ENCODE peak calls at places on chromosomes 7 and 10, in ten cellular contexts. Z is activated T-helper 2 cell treated with anti-CD3 and anti-CD28 coated beads, Interferon-gamma antibody, Interleukin-2, Interleukin-4, amounts not matched to agents 10 μg/mL and 5 μg/mL and 100 μg/mL, durations not matched to agents 14 hours and 24 hours and 36 hours; I is A172; O is activated T-cell treated with anti-CD3 and anti-CD28 coated beads, Interleukin-2, amount 50 U/mL, for 48 hours; N is activated CD4-positive, alpha-beta T cell treated with anti-CD3 and anti-CD28 coated beads, Interleukin-2, amount 50 U/mL, for 1 hour; K is stimulated activated CD4-positive, alpha-beta T cell treated with anti-CD3 and anti-CD28 coated beads, Interleukin-15, amount 100 ng/mL, for 1 hour; J is DMS153; C is IMR-90; S is effector memory CD8-positive, alpha-beta T cell; V is T follicular helper cell. U is an unnamed sample.

GRCh38 chr7:158108646-158109293 is 478.9 kb downstream of the PTPRN2 start:
- DNase-seq in V (no peak), N (no peak), C (no peak), Z (no peak), I (no peak), K (no peak), S (no peak), J (no peak), O (no peak), U (no peak)

GRCh38 chr7:142915315-142915714 is 18.2 kb downstream of the TRPV5 start:
- DNase-seq in Z (no peak), I (no peak), K (no peak), N (no peak), V (no peak), S (no peak), J (no peak), C (no peak), O (no peak), U (no peak)

GRCh38 chr7:30412810-30413504 is 65.6 kb downstream of the NOD1 start:
- DNase-seq in O (no peak), K (no peak), I (peak; percentile 93), N (no peak), C (peak; percentile 83), J (peak; percentile 55), S (peak; percentile 9), Z (no peak), V (no peak), U (peak; percentile 20)

GRCh38 chr7:157969995-157970394 is 617.6 kb downstream of the PTPRN2 start:
- DNase-seq in V (no peak), S (no peak), C (no peak), J (no peak), K (no peak), I (no peak), N (no peak), O (no peak), Z (no peak), U (no peak)

GRCh38 chr10:13707156-13707881 is 120.6 kb downstream of the PRPF18 start:
- DNase-seq in N (no peak), C (peak; percentile 95), I (peak; percentile 93), O (peak; percentile 27), J (peak; percentile 8), V (no peak), S (no peak), Z (no peak), K (no peak), U (no peak)

GRCh38 chr10:111207525-111207924 is 130.7 kb downstream of the ADRA2A start:
- DNase-seq in V (no peak), K (no peak), C (no peak), Z (no peak), O (peak; percentile 27), S (no peak), I (no peak), N (no peak), J (no peak), U (no peak)

GRCh38 chr7:139603282-139603681 is 79.8 kb downstream of the CLEC2L start:
- DNase-seq in K (no peak), J (no peak), V (no peak), Z (no peak), O (no peak), C (no peak), S (no peak), N (no peak), I (no peak), U (no peak)

GRCh38 chr7:119413314-119413805 is 859.6 kb upstream of the KCND2 start:
- DNase-seq in O (no peak), C (no peak), S (no peak), V (no peak), J (no peak), K (no peak), N (no peak), I (no peak), Z (no peak), U (no peak)

GRCh38 chr7:584122-584465 is 64.4 kb upstream of the PDGFA start:
- DNase-seq in I (peak; percentile 63), C (no peak), K (peak; percentile 78), V (peak; percentile 86), Z (peak; percentile 88), O (peak; percentile 90), S (peak; percentile 85), J (no peak), N (peak; percentile 92), U (no peak)

GRCh38 chr7:122919643-122920181 is 33.5 kb upstream of the CADPS2 start:
- DNase-seq in C (no peak), N (no peak), K (no peak), V (no peak), Z (no peak), J (no peak), O (no peak), S (no peak), I (no peak), U (no peak)

GRCh38 chr10:58844680-58845079 is 331.8 kb upstream of the PHYHIPL start:
- DNase-seq in N (no peak), Z (no peak), S (no peak), V (no peak), J (no peak), O (no peak), C (no peak), K (no peak), I (no peak), U (no peak)

GRCh38 chr10:120735773-120736371 is 115.3 kb upstream of the WDR11 start:
- DNase-seq in C (peak; percentile 12), J (no peak), I (peak; percentile 16), N (no peak), K (no peak), Z (no peak), V (no peak), S (no peak), O (no peak), U (no peak)

GRCh38 chr7:7861211-7861633 is 107.4 kb upstream of the GLCCI1 start:
- DNase-seq in O (no peak), V (no peak), J (peak; percentile 97), N (no peak), Z (no peak), K (no peak), I (peak; percentile 87), C (peak; percentile 87), S (no peak), U (no peak)

GRCh38 chr7:152459724-152460251 is 24.0 kb upstream of the KMT2C start:
- DNase-seq in C (peak; percentile 40), Z (no peak), S (no peak), K (no peak), N (no peak), O (no peak), I (no peak), J (no peak), V (no peak), U (no peak)

GRCh38 chr10:77666821-77667220 is 29.2 kb upstream of the KCNMA1 start:
- DNase-seq in V (no peak), Z (no peak), J (no peak), I (peak; percentile 49), S (no peak), C (no peak), O (no peak), K (no peak), N (no peak), U (no peak)

GRCh38 chr10:4686644-4686996 is 139.4 kb upstream of the AKR1E2 start:
- DNase-seq in N (no peak), V (no peak), S (no peak), K (no peak), I (peak; percentile 93), Z (no peak), J (no peak), O (no peak), C (peak; percentile 91), U (no peak)

GRCh38 chr10:97701438-97702064 is 12.0 kb upstream of the MARVELD1 start:
- DNase-seq in I (peak; percentile 73), J (peak; percentile 37), V (peak; percentile 20), N (peak; percentile 25), O (peak; percentile 43), C (peak; percentile 77), S (peak; percentile 49), K (no peak), Z (peak; percentile 34), U (peak; percentile 58)

GRCh38 chr7:19024261-19024660 is 93.2 kb downstream of the TWIST1 start:
- DNase-seq in V (no peak), I (peak; percentile 47), O (no peak), N (no peak), C (peak; percentile 85), J (no peak), K (no peak), Z (no peak), S (no peak), U (no peak)

GRCh38 chr10:1398626-1399410 is 338.5 kb downstream of the ADARB2 start:
- DNase-seq in K (no peak), S (no peak), I (no peak), Z (no peak), V (no peak), C (no peak), O (no peak), J (no peak), N (no peak), U (no peak)

GRCh38 chr7:149670288-149670687 is 103.1 kb downstream of the ZNF467 start:
- DNase-seq in Z (no peak), O (no peak), J (peak; percentile 34), K (no peak), V (no peak), C (peak; percentile 10), I (peak; percentile 18), S (no peak), N (no peak), U (peak; percentile 76)

GRCh38 chr7:69599879-69600764 is 1.8 kb downstream of the AUTS2 start:
- DNase-seq in K (no peak), I (no peak), Z (no peak), C (no peak), V (no peak), S (peak; percentile 11), N (no peak), O (peak; percentile 17), J (no peak), U (peak; percentile 9)

GRCh38 chr7:130481898-130482297 is 10.0 kb upstream of the MEST start:
- DNase-seq in K (no peak), O (no peak), Z (no peak), S (no peak), J (no peak), V (no peak), I (peak; percentile 10), N (no peak), C (peak; percentile 44), U (no peak)

GRCh38 chr10:47414752-47415519 is 30.8 kb upstream of the ZNF488 start:
- DNase-seq in V (no peak), C (no peak), J (no peak), Z (no peak), K (no peak), I (no peak), N (no peak), S (no peak), O (peak; percentile 7), U (no peak)

GRCh38 chr7:4386190-4386589 is 295.9 kb upstream of the FOXK1 start:
- DNase-seq in S (no peak), J (peak; percentile 87), O (no peak), C (no peak), Z (no peak), K (no peak), N (no peak), I (peak; percentile 19), V (no peak), U (no peak)

GRCh38 chr10:69232736-69233135 is 12.6 kb downstream of the HKDC1 start:
- DNase-seq in V (peak; percentile 35), I (no peak), C (no peak), Z (no peak), O (no peak), J (no peak), K (no peak), S (no peak), N (peak; percentile 42), U (no peak)